ENCODE peak calls at places on chromosomes 16 and 17, in nine cellular contexts. One of them, this sample, is unnamed. For H3K9me3 and H3K4me1, the result is how much of the 10 kb centered on the place peaks cover.

GRCh38 chr16:84282533-84282932 is 12.1 kb upstream of the WFDC1 start:
- DNase-seq in pancreas: no peak
- DNase-seq in mesenchymal stem cell: no peak
- DNase-seq in HCT116: no peak
- DNase-seq in adrenal gland: no peak
- DNase-seq in endothelial cell of umbilical vein: no peak
- DNase-seq in mammary epithelial cell: no peak
- DNase-seq in BE2C: no peak
- DNase-seq in K562: no peak
- DNase-seq in this sample: no peak

GRCh38 chr16:49519008-49519656 is 145.5 kb downstream of the C16orf78 start:
- DNase-seq in adrenal gland: no peak
- DNase-seq in K562: no peak
- DNase-seq in BE2C: no peak
- DNase-seq in pancreas: no peak
- DNase-seq in mammary epithelial cell: no peak
- DNase-seq in mesenchymal stem cell: no peak
- DNase-seq in endothelial cell of umbilical vein: no peak
- DNase-seq in HCT116: no peak
- DNase-seq in this sample: no peak

GRCh38 chr17:74563358-74563757 is 4.0 kb downstream of the CD300H start:
- DNase-seq in pancreas: no peak
- DNase-seq in HCT116: no peak
- DNase-seq in mammary epithelial cell: no peak
- DNase-seq in mesenchymal stem cell: no peak
- DNase-seq in adrenal gland: no peak
- DNase-seq in K562: no peak
- DNase-seq in endothelial cell of umbilical vein: no peak
- DNase-seq in BE2C: no peak
- DNase-seq in this sample: no peak

GRCh38 chr16:15846510-15846909 is 10.3 kb downstream of the MYH11 start:
- DNase-seq in HCT116: no peak
- DNase-seq in endothelial cell of umbilical vein: no peak
- DNase-seq in mesenchymal stem cell: no peak
- DNase-seq in pancreas: no peak
- DNase-seq in adrenal gland: no peak
- DNase-seq in K562: no peak
- DNase-seq in mammary epithelial cell: no peak
- DNase-seq in BE2C: no peak
- DNase-seq in this sample: no peak

GRCh38 chr17:56678249-56679144 is 85.0 kb downstream of the NOG start:
- DNase-seq in mammary epithelial cell: no peak
- DNase-seq in K562: no peak
- DNase-seq in mesenchymal stem cell: peak
- DNase-seq in adrenal gland: no peak
- DNase-seq in endothelial cell of umbilical vein: no peak
- DNase-seq in pancreas: no peak
- DNase-seq in HCT116: no peak
- DNase-seq in BE2C: no peak
- DNase-seq in this sample: peak

GRCh38 chr16:89764711-89765201 is 43.4 kb downstream of the ZNF276 start:
- DNase-seq in BE2C: no peak
- DNase-seq in mammary epithelial cell: no peak
- DNase-seq in endothelial cell of umbilical vein: no peak
- DNase-seq in mesenchymal stem cell: peak
- DNase-seq in adrenal gland: peak
- DNase-seq in pancreas: no peak
- DNase-seq in HCT116: no peak
- DNase-seq in K562: no peak
- DNase-seq in this sample: no peak

GRCh38 chr17:56751145-56751743 is 82.5 kb downstream of the C17orf67 start:
- DNase-seq in adrenal gland: no peak
- DNase-seq in pancreas: no peak
- DNase-seq in K562: no peak
- DNase-seq in BE2C: no peak
- DNase-seq in mesenchymal stem cell: peak
- DNase-seq in endothelial cell of umbilical vein: peak
- DNase-seq in mammary epithelial cell: no peak
- DNase-seq in HCT116: no peak
- DNase-seq in this sample: no peak

GRCh38 chr17:68511671-68512246 is 471 bp upstream of the PRKAR1A start:
- DNase-seq in pancreas: peak
- DNase-seq in endothelial cell of umbilical vein: peak
- DNase-seq in K562: peak
- DNase-seq in mesenchymal stem cell: peak
- DNase-seq in adrenal gland: peak
- DNase-seq in BE2C: peak
- DNase-seq in HCT116: peak
- DNase-seq in mammary epithelial cell: peak
- DNase-seq in this sample: peak

GRCh38 chr16:57873218-57873617 is 70.9 kb upstream of the KIFC3 start:
- DNase-seq in HCT116: no peak
- DNase-seq in mammary epithelial cell: no peak
- DNase-seq in endothelial cell of umbilical vein: no peak
- DNase-seq in K562: no peak
- DNase-seq in mesenchymal stem cell: no peak
- DNase-seq in adrenal gland: no peak
- DNase-seq in pancreas: no peak
- DNase-seq in BE2C: no peak
- DNase-seq in this sample: no peak

GRCh38 chr16:35795361-35796029 is 2336.1 kb downstream of the TP53TG3F start:
- DNase-seq in BE2C: peak
- DNase-seq in HCT116: no peak
- DNase-seq in endothelial cell of umbilical vein: no peak
- DNase-seq in mesenchymal stem cell: no peak
- DNase-seq in mammary epithelial cell: no peak
- DNase-seq in adrenal gland: no peak
- DNase-seq in pancreas: no peak
- DNase-seq in K562: no peak
- DNase-seq in this sample: no peak
- H3K9me3 ChIP-seq in BE2C: under half
- H3K9me3 ChIP-seq in HCT116: under half
- H3K9me3 ChIP-seq in endothelial cell of umbilical vein: under half
- H3K9me3 ChIP-seq in mesenchymal stem cell: under half
- H3K9me3 ChIP-seq in mammary epithelial cell: half or more
- H3K9me3 ChIP-seq in adrenal gland: under half
- H3K9me3 ChIP-seq in pancreas: under half
- H3K9me3 ChIP-seq in K562: under half
- H3K9me3 ChIP-seq in this sample: under half

GRCh38 chr17:64219571-64219970 is 43.5 kb downstream of the TEX2 start:
- DNase-seq in pancreas: no peak
- DNase-seq in K562: peak
- DNase-seq in mesenchymal stem cell: no peak
- DNase-seq in adrenal gland: no peak
- DNase-seq in BE2C: no peak
- DNase-seq in mammary epithelial cell: no peak
- DNase-seq in endothelial cell of umbilical vein: no peak
- DNase-seq in HCT116: no peak
- DNase-seq in this sample: no peak
- H3K4me1 ChIP-seq in pancreas: under half
- H3K4me1 ChIP-seq in K562: under half
- H3K4me1 ChIP-seq in mesenchymal stem cell: under half
- H3K4me1 ChIP-seq in adrenal gland: under half
- H3K4me1 ChIP-seq in BE2C: under half
- H3K4me1 ChIP-seq in mammary epithelial cell: under half
- H3K4me1 ChIP-seq in endothelial cell of umbilical vein: under half
- H3K4me1 ChIP-seq in HCT116: under half
- H3K4me1 ChIP-seq in this sample: under half

DNA sequence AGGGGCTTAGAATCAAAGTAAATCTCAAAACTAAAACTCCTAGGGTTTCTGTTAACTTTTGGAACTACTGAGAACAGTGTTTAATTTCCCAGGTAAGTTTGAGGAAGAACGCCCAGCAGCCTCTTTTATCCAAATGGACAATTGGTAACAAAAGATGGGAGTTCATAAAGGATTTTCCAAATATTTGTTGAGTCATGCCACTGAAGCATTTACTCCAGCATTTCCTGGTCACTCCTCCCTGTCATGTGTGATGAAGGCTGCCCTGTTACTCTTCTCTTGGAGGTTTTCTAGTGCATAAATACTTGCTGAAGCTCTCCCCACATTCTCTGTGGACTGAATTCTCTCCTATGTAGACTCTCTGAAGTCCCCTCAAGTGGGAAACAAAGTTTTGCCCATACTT is 16.5 kb downstream of the ZNF75A start:
- DNase-seq in endothelial cell of umbilical vein: no peak
- DNase-seq in mammary epithelial cell: no peak
- DNase-seq in pancreas: no peak
- DNase-seq in adrenal gland: no peak
- DNase-seq in HCT116: no peak
- DNase-seq in K562: no peak
- DNase-seq in mesenchymal stem cell: no peak
- DNase-seq in BE2C: no peak
- DNase-seq in this sample: no peak
- H3K9me3 ChIP-seq in endothelial cell of umbilical vein: under half
- H3K9me3 ChIP-seq in mammary epithelial cell: under half
- H3K9me3 ChIP-seq in pancreas: under half
- H3K9me3 ChIP-seq in adrenal gland: under half
- H3K9me3 ChIP-seq in HCT116: under half
- H3K9me3 ChIP-seq in K562: under half
- H3K9me3 ChIP-seq in mesenchymal stem cell: half or more
- H3K9me3 ChIP-seq in BE2C: under half
- H3K9me3 ChIP-seq in this sample: under half

GRCh38 chr16:78748471-78748929 is 649.0 kb downstream of the WWOX start:
- DNase-seq in BE2C: no peak
- DNase-seq in pancreas: no peak
- DNase-seq in K562: no peak
- DNase-seq in adrenal gland: no peak
- DNase-seq in endothelial cell of umbilical vein: no peak
- DNase-seq in mammary epithelial cell: no peak
- DNase-seq in HCT116: no peak
- DNase-seq in mesenchymal stem cell: no peak
- DNase-seq in this sample: no peak

GRCh38 chr16:78744099-78744498 is 644.6 kb downstream of the WWOX start:
- DNase-seq in pancreas: no peak
- DNase-seq in mesenchymal stem cell: no peak
- DNase-seq in K562: no peak
- DNase-seq in endothelial cell of umbilical vein: no peak
- DNase-seq in mammary epithelial cell: no peak
- DNase-seq in adrenal gland: no peak
- DNase-seq in BE2C: no peak
- DNase-seq in HCT116: no peak
- DNase-seq in this sample: no peak

GRCh38 chr16:78745491-78746019 is 646.1 kb downstream of the WWOX start:
- DNase-seq in mesenchymal stem cell: no peak
- DNase-seq in mammary epithelial cell: no peak
- DNase-seq in endothelial cell of umbilical vein: no peak
- DNase-seq in adrenal gland: no peak
- DNase-seq in BE2C: no peak
- DNase-seq in K562: no peak
- DNase-seq in HCT116: no peak
- DNase-seq in pancreas: no peak
- DNase-seq in this sample: no peak

GRCh38 chr16:78744796-78745464 is 645.5 kb downstream of the WWOX start:
- DNase-seq in pancreas: no peak
- DNase-seq in mammary epithelial cell: no peak
- DNase-seq in HCT116: no peak
- DNase-seq in BE2C: no peak
- DNase-seq in adrenal gland: no peak
- DNase-seq in mesenchymal stem cell: no peak
- DNase-seq in K562: no peak
- DNase-seq in endothelial cell of umbilical vein: no peak
- DNase-seq in this sample: no peak

DNA sequence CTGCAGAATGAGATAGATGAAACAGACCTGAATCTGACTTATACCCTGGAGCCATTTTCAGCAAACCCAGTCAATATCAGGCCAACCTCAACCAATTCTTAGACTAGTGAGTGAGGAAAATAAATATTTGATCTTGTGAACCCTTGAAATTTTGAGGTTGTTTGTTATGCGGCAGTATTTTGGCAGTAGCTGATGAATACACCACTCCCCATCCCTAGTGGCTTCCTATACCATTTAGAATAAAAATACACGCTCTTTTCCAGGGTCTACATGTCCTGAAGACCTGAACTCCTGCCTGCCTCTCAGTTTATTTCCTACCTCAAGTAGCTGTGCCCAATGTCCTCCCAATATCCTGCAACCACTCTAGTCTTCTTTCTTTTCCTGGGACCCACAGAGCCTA is 647.3 kb downstream of the WWOX start:
- DNase-seq in mammary epithelial cell: no peak
- DNase-seq in pancreas: no peak
- DNase-seq in HCT116: no peak
- DNase-seq in K562: no peak
- DNase-seq in endothelial cell of umbilical vein: no peak
- DNase-seq in mesenchymal stem cell: no peak
- DNase-seq in adrenal gland: no peak
- DNase-seq in BE2C: no peak
- DNase-seq in this sample: no peak
- H3K4me1 ChIP-seq in mammary epithelial cell: under half
- H3K4me1 ChIP-seq in pancreas: under half
- H3K4me1 ChIP-seq in HCT116: under half
- H3K4me1 ChIP-seq in K562: under half
- H3K4me1 ChIP-seq in endothelial cell of umbilical vein: under half
- H3K4me1 ChIP-seq in mesenchymal stem cell: under half
- H3K4me1 ChIP-seq in adrenal gland: under half
- H3K4me1 ChIP-seq in BE2C: under half
- H3K4me1 ChIP-seq in this sample: under half

DNA sequence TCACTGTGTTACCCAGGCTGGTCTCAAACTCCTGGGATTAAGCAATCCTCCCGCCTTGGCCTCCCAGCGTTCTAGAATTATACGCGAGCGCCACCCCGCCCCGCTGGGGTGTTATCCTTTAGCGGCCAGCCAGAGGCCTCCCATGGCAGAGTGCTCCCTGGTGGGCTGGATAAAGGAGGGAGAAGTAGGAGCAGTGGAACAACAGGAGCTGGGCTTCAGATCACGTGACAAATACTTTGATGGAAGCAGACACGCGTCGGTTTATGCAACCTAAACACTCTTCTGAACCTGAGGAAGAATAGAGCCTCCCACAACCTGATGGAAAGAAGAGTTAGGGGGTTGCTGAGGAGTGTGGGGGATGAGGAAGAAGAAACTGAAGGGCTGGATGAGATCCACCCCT is 2114.0 kb downstream of the TP53TG3F start:
- DNase-seq in adrenal gland: no peak
- DNase-seq in mammary epithelial cell: no peak
- DNase-seq in endothelial cell of umbilical vein: no peak
- DNase-seq in K562: no peak
- DNase-seq in pancreas: no peak
- DNase-seq in HCT116: no peak
- DNase-seq in BE2C: no peak
- DNase-seq in mesenchymal stem cell: no peak
- DNase-seq in this sample: no peak
- H3K9me3 ChIP-seq in adrenal gland: under half
- H3K9me3 ChIP-seq in mammary epithelial cell: under half
- H3K9me3 ChIP-seq in endothelial cell of umbilical vein: under half
- H3K9me3 ChIP-seq in K562: under half
- H3K9me3 ChIP-seq in pancreas: under half
- H3K9me3 ChIP-seq in HCT116: under half
- H3K9me3 ChIP-seq in BE2C: under half
- H3K9me3 ChIP-seq in mesenchymal stem cell: under half
- H3K9me3 ChIP-seq in this sample: under half

GRCh38 chr17:79928502-79929256 is 89.4 kb upstream of the CBX4 start:
- DNase-seq in pancreas: no peak
- DNase-seq in BE2C: no peak
- DNase-seq in endothelial cell of umbilical vein: no peak
- DNase-seq in K562: no peak
- DNase-seq in HCT116: no peak
- DNase-seq in mesenchymal stem cell: no peak
- DNase-seq in adrenal gland: no peak
- DNase-seq in mammary epithelial cell: no peak
- DNase-seq in this sample: no peak
- H3K4me1 ChIP-seq in pancreas: under half
- H3K4me1 ChIP-seq in BE2C: under half
- H3K4me1 ChIP-seq in endothelial cell of umbilical vein: under half
- H3K4me1 ChIP-seq in K562: under half
- H3K4me1 ChIP-seq in HCT116: under half
- H3K4me1 ChIP-seq in mesenchymal stem cell: under half
- H3K4me1 ChIP-seq in adrenal gland: under half
- H3K4me1 ChIP-seq in mammary epithelial cell: under half
- H3K4me1 ChIP-seq in this sample: under half

GRCh38 chr17:40443196-40443987 is at the start of gene IGFBP4:
- DNase-seq in pancreas: peak
- DNase-seq in K562: peak
- DNase-seq in HCT116: no peak
- DNase-seq in mammary epithelial cell: peak
- DNase-seq in endothelial cell of umbilical vein: peak
- DNase-seq in BE2C: peak
- DNase-seq in mesenchymal stem cell: peak
- DNase-seq in adrenal gland: peak
- DNase-seq in this sample: peak
- H3K9me3 ChIP-seq in pancreas: under half
- H3K9me3 ChIP-seq in K562: under half
- H3K9me3 ChIP-seq in HCT116: under half
- H3K9me3 ChIP-seq in mammary epithelial cell: under half
- H3K9me3 ChIP-seq in endothelial cell of umbilical vein: under half
- H3K9me3 ChIP-seq in BE2C: under half
- H3K9me3 ChIP-seq in mesenchymal stem cell: under half
- H3K9me3 ChIP-seq in adrenal gland: under half
- H3K9me3 ChIP-seq in this sample: under half

This sample was measured in GM23248.